ENCODE peak calls at places on chromosomes 2 and 18, in seven cellular contexts. P is GM23248, J is GM23338, B is trophoblast cell, C is HepG2, R is PC-9, H is IMR-90. W is an unnamed sample.

GRCh38 chr18:21262244-21262643 is 20.2 kb downstream of the GREB1L start:
- DNase-seq in R (no peak), B (no peak), P (no peak), J (no peak), H (no peak), C (no peak), W (no peak)

GRCh38 chr2:207202645-207203044 is 36.9 kb upstream of the KLF7 start:
- DNase-seq in R (no peak), C (peak), H (peak), P (peak), B (no peak), J (peak), W (peak)

GRCh38 chr2:128423788-128424165 is 105.1 kb upstream of the HS6ST1 start:
- DNase-seq in R (no peak), H (no peak), P (no peak), C (no peak), J (no peak), B (no peak), W (no peak)

GRCh38 chr2:231514951-231515297 is 15.3 kb downstream of the NMUR1 start:
- DNase-seq in B (no peak), R (no peak), H (no peak), J (no peak), P (peak), C (no peak), W (no peak)

GRCh38 chr2:235406420-235406819 is 87.4 kb upstream of the AGAP1 start:
- DNase-seq in R (no peak), J (no peak), B (no peak), P (no peak), H (no peak), C (no peak), W (no peak)

GRCh38 chr18:463442-464310 is 36.8 kb downstream of the COLEC12 start:
- DNase-seq in J (peak), C (no peak), H (peak), R (no peak), B (no peak), P (peak), W (no peak)

GRCh38 chr2:9103663-9104277 is 100.3 kb upstream of the MBOAT2 start:
- DNase-seq in H (no peak), R (peak), B (peak), P (no peak), C (no peak), J (peak), W (no peak)

GRCh38 chr2:155846249-155846648 is 486.3 kb downstream of the NR4A2 start:
- DNase-seq in C (no peak), J (no peak), R (peak), H (no peak), B (no peak), P (no peak), W (no peak)

GRCh38 chr2:43773876-43774613 is at the start of gene DYNC2LI1:
- DNase-seq in R (peak), C (peak), H (peak), P (peak), J (peak), B (peak), W (peak)

GRCh38 chr2:54806975-54807374 is 83.5 kb downstream of the EML6 start:
- DNase-seq in J (no peak), B (no peak), C (no peak), H (no peak), R (no peak), P (no peak), W (no peak)

GRCh38 chr2:127308586-127309138 is 14.7 kb upstream of the ERCC3 start:
- DNase-seq in C (no peak), R (no peak), H (no peak), B (no peak), J (no peak), P (no peak), W (no peak)

GRCh38 chr18:11696451-11696850 is 7.4 kb downstream of the GNAL start:
- DNase-seq in P (no peak), J (no peak), H (no peak), C (no peak), B (no peak), R (no peak), W (no peak)

GRCh38 chr2:238320648-238321281 is 447 bp downstream of the TRAF3IP1 start:
- DNase-seq in R (no peak), H (peak), J (peak), P (peak), C (no peak), B (peak), W (peak)

GRCh38 chr18:55422456-55423185 is 165.4 kb downstream of the TCF4 start:
- DNase-seq in C (no peak), H (peak), P (peak), R (no peak), B (no peak), J (no peak), W (peak)

GRCh38 chr2:204881519-204882111 is 336.3 kb downstream of the PARD3B start:
- DNase-seq in H (no peak), B (no peak), J (peak), R (no peak), C (no peak), P (no peak), W (no peak)

GRCh38 chr2:194566907-194567660 is 1089.9 kb upstream of the SLC39A10 start:
- DNase-seq in R (no peak), H (no peak), J (no peak), B (no peak), P (no peak), C (no peak), W (no peak)

GRCh38 chr2:10541081-10541480 is 93.0 kb upstream of the ODC1 start:
- DNase-seq in C (no peak), J (no peak), H (no peak), B (no peak), R (no peak), P (peak), W (no peak)

GRCh38 chr18:78934003-78934402 is 45.6 kb upstream of the SALL3 start:
- DNase-seq in J (no peak), B (no peak), R (no peak), C (no peak), P (no peak), H (no peak), W (no peak)

DNA sequence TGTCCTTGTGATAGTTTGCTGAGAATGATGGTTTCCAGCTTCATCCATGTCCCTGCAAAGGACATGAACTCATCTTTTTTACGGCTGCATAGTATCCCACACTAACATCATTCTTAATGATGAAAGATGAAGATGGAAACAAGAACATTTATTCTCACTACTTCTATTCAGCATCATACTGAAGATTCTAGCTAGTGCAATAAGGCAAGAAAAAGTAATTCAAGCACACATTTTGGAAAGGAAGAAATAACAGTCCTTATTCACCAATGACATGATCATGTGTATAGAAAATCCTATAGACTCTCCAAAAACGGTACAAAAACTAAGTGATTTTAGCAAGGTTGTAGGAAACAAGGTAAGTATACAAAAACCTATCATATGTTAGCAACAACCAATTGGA is 37.2 kb downstream of the RELCH start:
- DNase-seq in B (no peak), P (no peak), J (no peak), R (no peak), C (no peak), H (no peak), W (no peak)
- H3K4me2 ChIP-seq in B (no peak), P (no peak), J (no peak), R (no peak), C (no peak), H (no peak), W (no peak)

GRCh38 chr2:215718426-215718825 is 282.6 kb upstream of the FN1 start:
- DNase-seq in C (no peak), J (no peak), H (no peak), P (no peak), R (no peak), B (no peak), W (no peak)
- H3K4me3 ChIP-seq in C (no peak), J (no peak), H (no peak), P (peak), R (no peak), B (no peak), W (no peak)

DNA sequence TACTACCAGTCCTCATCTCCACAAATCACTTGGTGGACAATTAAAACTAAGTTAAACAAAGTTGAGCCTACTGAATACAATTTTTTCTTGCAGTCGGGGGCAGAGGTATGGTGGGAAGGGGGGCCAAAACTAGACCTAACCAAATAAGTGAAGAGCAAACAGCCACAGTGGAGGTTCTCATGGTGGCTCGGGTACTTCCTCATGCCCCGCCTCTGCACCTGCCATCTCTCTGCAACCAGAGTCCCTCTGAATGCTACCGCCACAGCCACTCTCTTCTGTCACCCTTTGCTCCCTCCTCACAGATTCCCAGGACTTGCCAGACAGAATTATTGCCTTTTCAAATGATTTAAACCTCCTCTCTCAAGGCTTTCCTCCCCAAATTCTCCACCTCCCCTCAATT is 204.2 kb downstream of the TMEM247 start:
- DNase-seq in P (no peak), B (no peak), H (no peak), R (no peak), J (no peak), C (no peak), W (no peak)
- H2AFZ ChIP-seq in P (no peak), B (no peak), H (no peak), R (no peak), J (no peak), C (no peak), W (no peak)

GRCh38 chr2:17353268-17353667 is 165.0 kb downstream of the RAD51AP2 start:
- DNase-seq in P (no peak), C (no peak), B (no peak), H (no peak), R (no peak), J (no peak), W (no peak)
- H3K4me2 ChIP-seq in P (no peak), C (no peak), B (no peak), H (no peak), R (no peak), J (no peak), W (no peak)

DNA sequence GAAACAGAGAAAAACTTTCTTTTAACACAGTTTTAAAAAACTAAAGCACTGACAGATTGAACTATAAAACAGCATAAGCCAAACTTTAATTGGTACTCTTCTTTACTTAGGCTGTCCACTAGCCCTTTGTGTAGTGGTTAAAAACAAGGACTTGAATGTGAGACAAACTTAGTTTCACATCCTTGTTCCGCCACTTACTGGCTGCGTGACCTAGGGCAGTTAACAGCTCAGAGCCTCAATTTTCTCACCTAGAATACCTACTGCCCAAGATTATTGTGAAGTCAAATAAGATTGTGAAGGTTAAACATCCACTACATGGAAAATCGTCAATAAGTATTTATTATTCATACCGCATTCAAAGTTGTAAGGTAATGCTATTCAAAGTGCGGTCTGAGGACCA is 2.0 kb downstream of the WDR35 start:
- DNase-seq in B (no peak), H (no peak), R (no peak), J (no peak), P (no peak), C (no peak), W (peak)
- H3K4me3 ChIP-seq in B (no peak), H (no peak), R (no peak), J (peak), P (no peak), C (no peak), W (peak)